ENCODE peak calls at places on chromosomes 1 and 21, in five cellular contexts. Z is adrenal gland, K is fibroblast of lung, G is PC-9, L is tibial artery. A is an unnamed sample. For H3K9me3, the result is how much of the 10 kb centered on the place peaks cover.

GRCh38 chr21:42466700-42467612 is 29.1 kb downstream of the RSPH1 start:
- DNase-seq in K (peak), L (no peak), Z (peak), G (peak), A (no peak)

GRCh38 chr1:43348809-43349593 is 9.8 kb upstream of the CDC20 start:
- DNase-seq in K (peak), G (peak), L (peak), Z (peak), A (peak)

GRCh38 chr1:88302843-88303486 is 381.1 kb upstream of the PKN2 start:
- DNase-seq in G (no peak), Z (peak), L (no peak), K (peak), A (no peak)

GRCh38 chr1:36093226-36093625 is 4.5 kb downstream of the ADPRS start:
- DNase-seq in K (no peak), L (no peak), Z (peak), G (no peak), A (no peak)

GRCh38 chr1:216293673-216294072 is 129.6 kb downstream of the USH2A start:
- DNase-seq in L (no peak), Z (no peak), K (peak), G (no peak), A (no peak)

GRCh38 chr1:173206816-173207595 is at the start of gene TNFSF4:
- DNase-seq in G (no peak), K (peak), L (no peak), Z (peak), A (peak)

GRCh38 chr21:32377506-32377905 is 15.3 kb downstream of the URB1 start:
- DNase-seq in G (no peak), L (no peak), K (no peak), Z (peak), A (no peak)

GRCh38 chr1:70436617-70437236 is 25.7 kb downstream of the CTH start:
- DNase-seq in L (no peak), K (no peak), G (peak), Z (no peak), A (no peak)

GRCh38 chr1:30377230-30378022 is 346.0 kb downstream of the MATN1 start:
- DNase-seq in G (no peak), K (no peak), L (no peak), Z (peak), A (no peak)

GRCh38 chr1:115782571-115783281 is 14.2 kb upstream of the CASQ2 start:
- DNase-seq in G (peak), K (peak), Z (no peak), L (no peak), A (no peak)

GRCh38 chr1:152517237-152517811 is 3.0 kb downstream of the CRCT1 start:
- DNase-seq in K (peak), L (no peak), G (no peak), Z (no peak), A (no peak)

GRCh38 chr1:3596663-3597598 is 14.4 kb downstream of the MEGF6 start:
- DNase-seq in K (no peak), L (no peak), Z (no peak), G (no peak), A (no peak)

GRCh38 chr1:9250336-9250585 is 15.7 kb downstream of the H6PD start:
- DNase-seq in K (no peak), L (no peak), Z (no peak), G (no peak), A (no peak)

GRCh38 chr1:228540161-228540917 is 53.2 kb downstream of the RNF187 start:
- DNase-seq in Z (no peak), K (no peak), G (no peak), L (no peak), A (no peak)

GRCh38 chr1:20634594-20635084 is 1.4 kb downstream of the PINK1 start:
- DNase-seq in G (peak), K (peak), Z (peak), L (no peak), A (no peak)

GRCh38 chr1:218880484-218881060 is 293.1 kb upstream of the LYPLAL1 start:
- DNase-seq in L (no peak), G (no peak), Z (no peak), K (peak), A (peak)

GRCh38 chr1:93576346-93576745 is 105.3 kb downstream of the BCAR3 start:
- DNase-seq in K (peak), G (no peak), Z (peak), L (no peak), A (no peak)

GRCh38 chr1:183808296-183809027 is 3.5 kb downstream of the RGL1 start:
- DNase-seq in L (no peak), Z (no peak), K (no peak), G (no peak), A (no peak)

GRCh38 chr1:58903450-58904298 is 119.8 kb upstream of the JUN start:
- DNase-seq in Z (peak), K (peak), G (peak), L (peak), A (peak)

GRCh38 chr1:210143465-210144062 is 89.0 kb upstream of the SERTAD4 start:
- DNase-seq in L (peak), K (peak), G (peak), Z (peak), A (peak)

GRCh38 chr1:8572106-8572505 is 245.3 kb downstream of the RERE start:
- DNase-seq in L (no peak), K (peak), Z (no peak), G (peak), A (no peak)

GRCh38 chr1:220487297-220487820 is 40.6 kb upstream of the MARK1 start:
- DNase-seq in L (no peak), Z (no peak), G (peak), K (peak), A (no peak)

GRCh38 chr21:44850208-44850800 is 23.2 kb downstream of the PTTG1IP start:
- DNase-seq in Z (no peak), L (no peak), K (no peak), G (no peak), A (peak)

GRCh38 chr21:44713130-44713529 is 1.8 kb upstream of the TSPEAR start:
- DNase-seq in Z (no peak), K (no peak), G (no peak), L (no peak), A (no peak)

GRCh38 chr1:42240964-42241755 is 76.6 kb upstream of the GUCA2A start:
- DNase-seq in L (no peak), K (peak), Z (no peak), G (no peak), A (no peak)

GRCh38 chr1:204959374-204959773 is 83.6 kb upstream of the CNTN2 start:
- DNase-seq in G (no peak), Z (peak), L (no peak), K (no peak), A (no peak)

GRCh38 chr1:187262731-187263130 is 434.0 kb downstream of the PLA2G4A start:
- DNase-seq in K (no peak), Z (no peak), G (no peak), L (no peak), A (no peak)

GRCh38 chr21:44291936-44292811 is 6.5 kb downstream of the AIRE start:
- DNase-seq in Z (no peak), G (no peak), L (no peak), K (no peak), A (no peak)

GRCh38 chr1:102872097-102872496 is 236.2 kb downstream of the COL11A1 start:
- DNase-seq in Z (no peak), G (no peak), K (no peak), L (no peak), A (no peak)

GRCh38 chr21:46069719-46070279 is 28.1 kb upstream of the COL6A2 start:
- DNase-seq in Z (peak), L (no peak), G (no peak), K (no peak), A (peak)

GRCh38 chr1:235867903-235868469 is 1.3 kb upstream of the LYST start:
- DNase-seq in Z (no peak), L (no peak), K (no peak), G (no peak), A (no peak)

GRCh38 chr1:1470626-1471388 is 758 bp upstream of the ATAD3B start:
- DNase-seq in K (no peak), G (peak), Z (no peak), L (no peak), A (no peak)

GRCh38 chr1:159911668-159912067 is 11.7 kb upstream of the CFAP45 start:
- DNase-seq in K (no peak), L (no peak), Z (no peak), G (no peak), A (no peak)

GRCh38 chr1:48681476-48682305 is 95.0 kb downstream of the BEND5 start:
- DNase-seq in K (peak), L (no peak), Z (peak), G (no peak), A (peak)

GRCh38 chr1:173409613-173410012 is 67.5 kb upstream of the PRDX6 start:
- DNase-seq in G (no peak), Z (peak), L (peak), K (peak), A (peak)

GRCh38 chr1:160567858-160568682 is 11.2 kb downstream of the CD84 start:
- DNase-seq in Z (no peak), L (no peak), G (no peak), K (no peak), A (no peak)

GRCh38 chr21:17732306-17732705 is 86.8 kb downstream of the C21orf91 start:
- DNase-seq in L (no peak), Z (no peak), G (no peak), K (peak), A (no peak)

GRCh38 chr1:205170532-205171269 is 40.8 kb downstream of the DSTYK start:
- DNase-seq in G (no peak), K (no peak), L (no peak), Z (no peak), A (no peak)

GRCh38 chr1:4708853-4709507 is 54.6 kb downstream of the AJAP1 start:
- DNase-seq in K (no peak), G (no peak), Z (no peak), L (no peak), A (no peak)

GRCh38 chr1:4713669-4714068 is 59.3 kb downstream of the AJAP1 start:
- DNase-seq in L (no peak), Z (no peak), G (no peak), K (no peak), A (no peak)

GRCh38 chr1:4711191-4711915 is 56.9 kb downstream of the AJAP1 start:
- DNase-seq in Z (no peak), K (no peak), L (no peak), G (no peak), A (no peak)

GRCh38 chr1:4710592-4711190 is 56.3 kb downstream of the AJAP1 start:
- DNase-seq in G (no peak), L (no peak), K (no peak), Z (no peak), A (no peak)

GRCh38 chr1:4711944-4712343 is 57.5 kb downstream of the AJAP1 start:
- DNase-seq in L (no peak), K (no peak), Z (no peak), G (no peak), A (no peak)
- H3K9me3 ChIP-seq in L (under half), K (under half), Z (under half), G (under half), A (under half)

GRCh38 chr1:56675763-56676162 is 30.6 kb downstream of the PRKAA2 start:
- DNase-seq in Z (no peak), G (no peak), L (no peak), K (no peak), A (no peak)
- H3K4me3 ChIP-seq in Z (no peak), G (no peak), L (no peak), K (no peak), A (no peak)

GRCh38 chr1:54488065-54488750 is 59.8 kb upstream of the ACOT11 start:
- DNase-seq in K (peak), L (peak), G (peak), Z (peak), A (peak)
- TF ChIP-seq CTCF in K (no peak), L (no peak), G (no peak), Z (peak), A (peak)

GRCh38 chr1:5161372-5161771 is 507.0 kb downstream of the AJAP1 start:
- DNase-seq in G (no peak), Z (peak), K (no peak), L (no peak), A (no peak)
- H3K9me3 ChIP-seq in G (under half), Z (under half), K (under half), L (under half), A (under half)

GRCh38 chr1:100616121-100616621 is 78.2 kb downstream of the GPR88 start:
- DNase-seq in L (no peak), K (no peak), G (no peak), Z (no peak), A (no peak)
- H3K4me3 ChIP-seq in L (no peak), K (no peak), G (no peak), Z (no peak), A (no peak)

DNA sequence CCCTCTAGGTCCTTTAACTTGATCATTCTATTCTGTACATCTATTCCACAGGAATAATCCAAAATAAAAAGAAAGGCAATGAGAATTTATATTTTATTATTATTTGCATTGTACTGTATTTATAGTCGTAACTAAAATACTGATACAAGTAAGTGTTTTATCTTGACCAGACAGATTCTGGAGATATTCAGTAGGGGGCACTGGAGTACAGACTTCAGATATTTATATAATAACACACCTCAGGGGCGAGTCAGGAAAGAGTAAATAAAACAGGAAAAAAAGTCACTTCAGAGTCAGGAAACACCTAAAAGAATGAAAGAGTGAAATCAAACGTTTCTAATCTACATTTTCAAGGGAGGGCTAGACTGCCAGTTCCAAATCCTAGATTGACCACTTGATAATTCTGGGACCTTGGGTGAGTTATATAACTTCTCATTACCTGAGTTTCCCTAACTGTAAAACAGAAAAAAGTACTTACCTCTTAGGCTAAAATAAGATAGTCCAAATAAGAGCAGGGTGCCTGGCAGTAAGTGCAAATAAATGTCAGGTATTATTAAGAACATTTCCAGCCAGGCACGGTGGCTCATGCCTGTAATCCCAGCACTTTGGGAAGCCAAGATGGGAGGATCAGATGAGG is 31.1 kb upstream of the MTF1 start:
- DNase-seq in K (peak), G (peak), L (no peak), Z (no peak), A (no peak)
- TF ChIP-seq CTCF in K (no peak), G (peak), L (peak), Z (peak), A (no peak)